ENCODE peak calls at places on chromosomes 3 and 15, in six cellular contexts. C is stomach; Z is activated naive CD4-positive, alpha-beta T cell; O is NCI-H345; X is MCF 10A; V is fibroblast of the conjunctiva. H is an unnamed sample.

GRCh38 chr15:77510066-77511044 is 89.7 kb downstream of the HMG20A start:
- DNase-seq in C (no peak), X (no peak), O (no peak), Z (no peak), V (no peak), H (no peak)

GRCh38 chr3:101646726-101647125 is 30.2 kb downstream of the ZBTB11 start:
- DNase-seq in C (no peak), O (no peak), Z (no peak), X (no peak), V (peak), H (no peak)

GRCh38 chr15:41281236-41281635 is 50.2 kb downstream of the CHP1 start:
- DNase-seq in X (peak), Z (no peak), O (no peak), V (peak), C (no peak), H (no peak)

GRCh38 chr3:64824281-64824980 is 136.6 kb upstream of the ADAMTS9 start:
- DNase-seq in V (no peak), Z (no peak), X (no peak), C (no peak), O (no peak), H (no peak)

GRCh38 chr3:23159929-23160328 is 43.2 kb upstream of the UBE2E2 start:
- DNase-seq in Z (no peak), V (peak), O (peak), C (no peak), X (peak), H (no peak)

GRCh38 chr3:32440481-32441350 is 49.1 kb downstream of the CMTM7 start:
- DNase-seq in V (no peak), X (peak), C (no peak), Z (no peak), O (no peak), H (no peak)

GRCh38 chr3:178712247-178712646 is 176.0 kb downstream of the KCNMB2 start:
- DNase-seq in C (no peak), Z (no peak), V (no peak), O (no peak), X (no peak), H (no peak)

GRCh38 chr3:46700772-46701171 is 420 bp upstream of the TMIE start:
- DNase-seq in V (no peak), X (no peak), C (no peak), Z (no peak), O (peak), H (no peak)

GRCh38 chr15:62612771-62613170 is 429.8 kb upstream of the TPM1 start:
- DNase-seq in X (no peak), O (no peak), Z (no peak), C (no peak), V (no peak), H (no peak)

GRCh38 chr3:160196511-160197104 is 28.6 kb upstream of the C3orf80 start:
- DNase-seq in X (peak), C (no peak), V (peak), Z (no peak), O (no peak), H (no peak)

GRCh38 chr3:27729748-27730611 is 7.9 kb upstream of the EOMES start:
- DNase-seq in X (peak), V (no peak), Z (no peak), C (no peak), O (no peak), H (no peak)

GRCh38 chr15:42106278-42106677 is 11.9 kb upstream of the PLA2G4D start:
- DNase-seq in Z (no peak), O (no peak), C (peak), V (no peak), X (no peak), H (no peak)

GRCh38 chr15:100230784-100231183 is 111.0 kb downstream of the ADAMTS17 start:
- DNase-seq in X (peak), O (no peak), V (no peak), Z (no peak), C (no peak), H (no peak)

GRCh38 chr3:72451840-72452239 is 396.4 kb downstream of the SHQ1 start:
- DNase-seq in X (no peak), Z (no peak), C (no peak), V (no peak), O (no peak), H (no peak)

GRCh38 chr3:121660356-121661171 is at the start of gene HCLS1:
- DNase-seq in C (peak), V (no peak), O (no peak), X (no peak), Z (peak), H (peak)

GRCh38 chr3:71728632-71729342 is 3.6 kb upstream of the EIF4E3 start:
- DNase-seq in V (no peak), Z (no peak), O (peak), C (no peak), X (no peak), H (no peak)

GRCh38 chr3:42823351-42823750 is 14.1 kb downstream of the ACKR2 start:
- DNase-seq in O (peak), Z (no peak), C (no peak), X (peak), V (no peak), H (no peak)

GRCh38 chr15:83435782-83436181 is 11.4 kb upstream of the SH3GL3 start:
- DNase-seq in O (no peak), V (no peak), X (peak), Z (no peak), C (no peak), H (no peak)

GRCh38 chr3:185423178-185423577 is 60.2 kb downstream of the MAP3K13 start:
- DNase-seq in X (peak), V (no peak), Z (no peak), C (peak), O (no peak), H (no peak)

GRCh38 chr15:42313463-42313862 is 40.2 kb upstream of the TMEM87A start:
- DNase-seq in Z (no peak), O (no peak), C (no peak), X (no peak), V (no peak), H (no peak)

GRCh38 chr3:120791010-120791409 is 48.5 kb downstream of the GTF2E1 start:
- DNase-seq in Z (no peak), O (no peak), C (no peak), V (no peak), X (no peak), H (no peak)

H was measured in activated B cell treated with CpG ODN at 0.5 μM for 24 hours.